ENCODE peak calls at places on chromosome 15, in ten cellular contexts. Y is AG09309; D is nephron progenitor cell; Z is AG04450; W is lower lobe of right lung; G is astrocyte of the spinal cord; V is CD4-positive, alpha-beta T cell; N is body of pancreas; S is foreskin fibroblast; K is fibroblast of villous mesenchyme. Q is an unnamed sample.

GRCh38 chr15:71249986-71250385 is 134.7 kb downstream of the THSD4 start:
- DNase-seq in Y (no peak), D (no peak), Z (no peak), W (no peak), G (no peak), V (no peak), N (no peak), S (no peak), K (no peak), Q (no peak)

GRCh38 chr15:83815506-83815905 is 161.6 kb downstream of the ADAMTSL3 start:
- DNase-seq in Y (no peak), D (no peak), Z (no peak), W (no peak), G (no peak), V (no peak), N (no peak), S (no peak), K (no peak), Q (no peak)

GRCh38 chr15:78071378-78071777 is 6.1 kb downstream of the TBC1D2B start:
- DNase-seq in Y (no peak), D (no peak), Z (no peak), W (no peak), G (no peak), V (no peak), N (no peak), S (no peak), K (no peak), Q (no peak)

GRCh38 chr15:55587321-55588069 is 650 bp downstream of the PYGO1 start:
- DNase-seq in Y (no peak), D (peak), Z (no peak), W (peak), G (peak), V (no peak), N (peak), S (peak), K (peak), Q (peak)

GRCh38 chr15:70275461-70276138 is 177.9 kb upstream of the TLE3 start:
- DNase-seq in Y (no peak), D (no peak), Z (no peak), W (no peak), G (no peak), V (no peak), N (no peak), S (no peak), K (no peak), Q (no peak)

GRCh38 chr15:43769584-43770228 is 7.1 kb downstream of the ELL3 start:
- DNase-seq in Y (no peak), D (peak), Z (peak), W (peak), G (peak), V (peak), N (peak), S (peak), K (peak), Q (peak)

GRCh38 chr15:76903251-76903681 is 1.9 kb downstream of the SCAPER start:
- DNase-seq in Y (no peak), D (no peak), Z (peak), W (no peak), G (peak), V (no peak), N (no peak), S (peak), K (peak), Q (no peak)

GRCh38 chr15:85760531-85761371 is 34.0 kb downstream of the KLHL25 start:
- DNase-seq in Y (no peak), D (no peak), Z (no peak), W (no peak), G (no peak), V (no peak), N (no peak), S (no peak), K (no peak), Q (no peak)

GRCh38 chr15:38879909-38880471 is 315.4 kb upstream of the RASGRP1 start:
- DNase-seq in Y (no peak), D (no peak), Z (no peak), W (no peak), G (peak), V (no peak), N (peak), S (no peak), K (peak), Q (no peak)

GRCh38 chr15:96390986-96391385 is 60.5 kb downstream of the NR2F2 start:
- DNase-seq in Y (no peak), D (no peak), Z (no peak), W (no peak), G (no peak), V (no peak), N (no peak), S (no peak), K (no peak), Q (no peak)

GRCh38 chr15:36364377-36364776 is 215.0 kb upstream of the CDIN1 start:
- DNase-seq in Y (no peak), D (no peak), Z (no peak), W (no peak), G (peak), V (no peak), N (no peak), S (no peak), K (no peak), Q (no peak)

GRCh38 chr15:75673426-75674247 is 25.9 kb downstream of the SNX33 start:
- DNase-seq in Y (no peak), D (peak), Z (no peak), W (peak), G (peak), V (no peak), N (peak), S (peak), K (peak), Q (no peak)

GRCh38 chr15:77180757-77181156 is 109.8 kb upstream of the TSPAN3 start:
- DNase-seq in Y (peak), D (no peak), Z (no peak), W (no peak), G (no peak), V (no peak), N (no peak), S (peak), K (peak), Q (no peak)

GRCh38 chr15:48869966-48870365 is 8.0 kb upstream of the EID1 start:
- DNase-seq in Y (no peak), D (no peak), Z (no peak), W (no peak), G (no peak), V (no peak), N (no peak), S (no peak), K (no peak), Q (no peak)

GRCh38 chr15:77292924-77293558 is 126.9 kb downstream of the PEAK1 start:
- DNase-seq in Y (no peak), D (no peak), Z (no peak), W (no peak), G (no peak), V (no peak), N (no peak), S (no peak), K (peak), Q (no peak)

GRCh38 chr15:57158589-57158988 is 217.7 kb upstream of the CGNL1 start:
- DNase-seq in Y (no peak), D (no peak), Z (no peak), W (no peak), G (peak), V (no peak), N (no peak), S (no peak), K (no peak), Q (no peak)

GRCh38 chr15:94460624-94461023 is 229.3 kb downstream of the MCTP2 start:
- DNase-seq in Y (no peak), D (no peak), Z (no peak), W (no peak), G (no peak), V (no peak), N (no peak), S (no peak), K (no peak), Q (no peak)

DNA sequence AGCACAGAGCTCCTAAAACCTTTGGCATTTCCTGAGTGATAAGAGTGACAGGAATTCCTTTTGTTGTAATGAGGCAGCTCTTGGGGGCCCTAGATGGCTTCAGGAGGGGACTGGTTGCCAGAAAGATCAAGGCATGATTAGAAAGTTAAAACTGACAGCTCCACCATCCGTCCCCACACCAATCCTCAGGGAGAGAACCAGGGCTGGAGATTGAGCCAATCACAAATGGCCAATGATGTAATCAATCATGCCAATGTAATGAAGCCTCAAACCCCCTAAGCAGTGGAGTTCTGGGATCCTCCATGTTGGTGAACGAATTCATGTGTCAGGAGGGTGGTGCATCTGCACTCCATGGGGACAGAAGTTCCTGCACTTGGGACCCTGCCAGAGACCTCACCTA is 265.1 kb downstream of the OCA2 start:
- DNase-seq in Y (no peak), D (no peak), Z (no peak), W (no peak), G (no peak), V (no peak), N (no peak), S (no peak), K (no peak), Q (no peak)
- TF ChIP-seq CTCF in Y (no peak), D (no peak), Z (no peak), W (no peak), G (no peak), V (no peak), N (no peak), S (no peak), K (no peak), Q (no peak)

DNA sequence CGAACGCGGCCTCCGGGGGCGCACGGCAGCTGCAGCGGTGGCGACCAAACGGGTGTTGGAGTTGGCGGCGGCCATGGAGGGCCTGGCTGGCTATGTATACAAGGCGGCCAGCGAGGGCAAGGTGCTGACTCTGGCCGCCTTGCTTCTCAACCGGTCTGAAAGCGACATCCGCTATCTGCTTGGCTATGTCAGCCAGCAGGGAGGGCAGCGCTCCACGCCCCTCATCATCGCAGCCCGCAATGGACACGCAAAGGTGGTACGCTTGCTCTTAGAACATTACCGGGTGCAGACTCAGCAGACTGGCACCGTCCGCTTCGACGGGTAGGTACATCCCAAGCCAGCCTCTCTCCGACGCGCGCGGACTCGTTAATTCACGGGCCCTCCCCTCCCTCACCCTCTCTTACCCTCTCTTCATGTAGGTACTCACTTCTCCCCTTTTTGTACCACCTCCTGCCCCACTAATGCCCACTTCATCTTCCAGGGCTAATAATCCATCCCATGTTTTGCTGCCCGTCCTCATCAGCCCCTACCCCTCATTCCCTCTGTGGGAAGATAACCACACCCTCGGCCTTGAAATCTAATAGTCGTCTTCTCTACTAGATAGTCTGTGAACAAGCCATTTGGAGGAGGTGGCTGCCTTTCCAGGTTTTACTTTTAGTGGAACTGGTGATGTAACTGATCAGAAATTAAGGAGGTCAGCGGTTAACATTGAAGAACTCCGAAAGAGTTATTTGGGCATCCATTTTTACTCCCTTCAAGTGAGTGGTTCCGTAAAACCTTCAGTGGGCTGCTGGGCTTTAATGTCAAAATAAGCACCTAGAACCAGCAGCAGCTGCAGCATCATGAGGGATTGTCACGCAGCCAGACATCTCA is 1.0 kb downstream of the FEM1B start:
- DNase-seq in Y (no peak), D (no peak), Z (no peak), W (no peak), G (peak), V (no peak), N (peak), S (no peak), K (peak), Q (no peak)
- TF ChIP-seq CTCF in Y (peak), D (no peak), Z (peak), W (no peak), G (peak), V (peak), N (peak), S (peak), K (peak), Q (no peak)

DNA sequence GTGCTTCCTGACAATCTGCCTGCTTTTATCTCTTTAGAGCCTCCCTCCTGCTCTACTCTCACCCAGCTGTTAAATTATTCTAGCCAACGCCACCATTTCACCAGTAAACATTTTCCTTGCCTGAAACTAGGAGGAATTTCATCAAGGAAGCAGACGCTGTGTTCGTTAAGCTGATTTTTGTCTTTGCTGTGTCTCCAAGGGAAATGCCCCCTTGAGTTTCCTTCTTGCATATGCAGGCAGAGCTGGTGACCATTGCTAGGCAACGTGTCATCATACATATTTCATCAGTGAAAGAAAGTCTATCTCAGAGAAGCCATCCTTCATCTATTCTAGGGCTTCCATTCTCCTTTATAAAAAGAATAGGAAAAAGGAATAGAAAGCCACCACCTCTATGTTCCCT is 87.0 kb upstream of the ST8SIA2 start:
- DNase-seq in Y (no peak), D (no peak), Z (no peak), W (no peak), G (no peak), V (no peak), N (no peak), S (no peak), K (no peak), Q (peak)
- TF ChIP-seq CTCF in Y (no peak), D (peak), Z (no peak), W (no peak), G (peak), V (no peak), N (no peak), S (peak), K (no peak), Q (peak)

DNA sequence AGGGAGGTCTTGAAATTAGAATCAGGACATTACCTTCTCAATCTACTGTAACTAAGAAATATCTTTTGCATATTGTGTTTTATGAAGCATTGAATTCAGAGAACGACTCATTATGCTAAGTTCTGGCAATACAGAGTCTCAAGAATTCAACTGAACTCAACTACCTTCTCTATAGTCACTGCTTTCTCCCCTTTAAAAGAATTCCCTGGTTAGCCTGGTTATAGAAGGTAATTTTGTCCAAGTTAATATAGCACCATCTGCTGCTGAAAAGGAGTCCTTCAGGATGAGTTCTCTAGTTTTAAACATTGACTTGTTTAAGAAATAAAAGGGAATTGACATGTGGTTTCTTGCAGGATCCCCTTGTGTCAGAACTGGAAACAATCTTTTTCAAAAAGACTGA is 60.2 kb downstream of the IL16 start:
- DNase-seq in Y (peak), D (no peak), Z (no peak), W (no peak), G (peak), V (no peak), N (no peak), S (peak), K (peak), Q (no peak)
- TF ChIP-seq CTCF in Y (peak), D (peak), Z (peak), W (peak), G (peak), V (no peak), N (peak), S (peak), K (peak), Q (no peak)

DNA sequence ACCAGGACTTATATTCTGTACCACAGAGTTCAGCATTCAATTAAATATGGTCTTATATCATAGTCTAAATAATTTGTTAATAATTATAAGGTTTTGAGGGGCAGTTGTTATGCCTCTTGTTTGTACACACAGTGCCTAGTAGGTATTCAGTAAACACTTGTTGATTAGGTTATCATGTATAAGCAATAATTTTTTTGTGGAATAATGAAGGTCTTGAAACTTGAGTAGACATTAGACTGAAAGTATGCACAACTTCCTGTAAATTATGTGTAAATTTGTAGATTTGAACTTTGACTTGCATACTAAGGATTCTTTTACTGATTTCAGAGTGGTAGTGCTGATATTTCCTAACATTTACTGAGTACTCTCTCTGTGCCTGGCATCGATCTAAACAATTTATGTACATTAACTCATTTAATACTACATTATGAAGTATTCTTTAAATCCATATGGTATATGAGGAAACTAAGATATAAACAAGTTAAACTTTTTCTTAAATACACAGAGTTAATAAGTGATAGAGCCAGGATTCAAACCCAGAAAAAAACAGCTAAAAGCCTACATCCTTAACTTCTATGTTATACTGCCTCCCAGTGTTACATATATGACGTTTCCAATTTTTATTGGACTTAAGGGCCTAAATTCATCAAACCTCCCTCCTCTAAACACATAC is 65.1 kb downstream of the GLCE start:
- DNase-seq in Y (peak), D (no peak), Z (no peak), W (no peak), G (peak), V (no peak), N (no peak), S (peak), K (peak), Q (no peak)
- TF ChIP-seq CTCF in Y (peak), D (no peak), Z (peak), W (peak), G (peak), V (no peak), N (peak), S (peak), K (peak), Q (no peak)

DNA sequence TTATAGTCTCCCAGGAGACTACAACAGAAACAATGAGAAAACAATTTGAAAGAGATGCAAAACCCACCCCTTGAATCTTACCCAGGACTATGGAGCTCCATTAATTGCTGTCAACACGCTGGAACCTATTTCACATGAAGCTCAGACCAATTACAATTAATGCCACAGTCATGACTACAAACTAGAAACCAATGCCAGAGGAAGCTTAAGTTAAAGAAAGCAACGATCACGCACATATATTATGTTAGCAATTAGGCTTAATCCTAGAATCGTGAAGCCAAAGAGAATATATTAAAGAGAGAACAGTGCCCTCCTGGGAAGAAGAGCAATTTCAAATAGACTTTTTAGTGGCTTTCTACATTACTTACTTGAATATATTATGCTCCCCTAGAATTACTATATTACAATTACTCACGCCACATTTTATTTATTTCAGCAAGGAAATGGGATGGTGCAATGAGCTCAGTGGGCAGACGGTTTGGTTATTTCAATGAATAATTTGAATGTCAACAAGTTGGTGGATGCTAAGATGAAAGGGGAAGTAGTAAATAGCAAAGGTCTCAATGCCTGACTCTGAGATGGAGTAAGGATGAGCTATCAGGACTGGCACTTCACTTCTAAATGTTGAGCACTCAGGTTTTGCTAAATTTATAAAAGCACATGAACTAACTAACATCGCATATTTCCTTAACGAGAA is 125.6 kb downstream of the GREM1 start:
- DNase-seq in Y (peak), D (no peak), Z (no peak), W (no peak), G (no peak), V (no peak), N (no peak), S (peak), K (no peak), Q (no peak)
- TF ChIP-seq CTCF in Y (no peak), D (no peak), Z (no peak), W (no peak), G (no peak), V (no peak), N (no peak), S (no peak), K (no peak), Q (no peak)

GRCh38 chr15:66923438-66923881 is 141.9 kb upstream of the SMAD3 start:
- DNase-seq in Y (no peak), D (peak), Z (no peak), W (no peak), G (peak), V (peak), N (peak), S (no peak), K (no peak), Q (peak)
- TF ChIP-seq CTCF in Y (peak), D (peak), Z (peak), W (peak), G (peak), V (peak), N (peak), S (peak), K (peak), Q (peak)

DNA sequence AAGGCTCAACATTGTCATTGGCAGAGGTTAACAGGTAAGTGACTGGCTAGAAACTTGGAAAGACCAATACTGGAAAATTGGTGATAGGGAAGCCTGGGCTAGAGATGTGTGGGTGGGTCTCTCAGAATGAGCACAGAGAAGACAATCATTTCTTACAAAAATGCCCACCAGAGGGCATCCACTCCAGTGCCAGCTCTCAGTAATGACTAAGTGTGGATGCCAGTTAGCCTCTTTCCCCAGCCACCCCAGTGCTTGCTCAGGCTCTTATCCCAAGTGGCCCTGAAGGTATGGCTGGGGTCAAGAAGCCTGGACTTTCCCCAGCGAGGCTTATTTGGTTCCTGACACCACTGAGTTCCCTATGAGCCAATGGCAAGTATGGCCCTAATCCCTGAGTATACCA is 115.9 kb upstream of the ST8SIA2 start:
- DNase-seq in Y (peak), D (no peak), Z (no peak), W (peak), G (peak), V (no peak), N (peak), S (no peak), K (no peak), Q (peak)
- TF ChIP-seq CTCF in Y (peak), D (no peak), Z (peak), W (peak), G (peak), V (no peak), N (peak), S (no peak), K (no peak), Q (peak)

Q was measured in endothelial cell.